ENCODE peak calls at places on chromosomes 12 and 14, in six cellular contexts. P is PC-3, V is ureter, W is testis, I is psoas muscle, O is SJSA1. X is an unnamed sample.

GRCh38 chr14:37172024-37172869 is at the start of gene SLC25A21:
- DNase-seq in O (peak; percentile 84), W (peak; percentile 88), I (peak; percentile 84), P (peak; percentile 87), V (peak; percentile 76), X (peak; percentile 77)

GRCh38 chr14:43938588-43939281 is 568.3 kb downstream of the FSCB start:
- DNase-seq in V (no peak), I (no peak), O (no peak), W (no peak), P (no peak), X (no peak)

GRCh38 chr12:43884683-43885410 is 49.0 kb downstream of the TMEM117 start:
- DNase-seq in V (no peak), P (no peak), O (no peak), I (no peak), W (no peak), X (no peak)

GRCh38 chr12:32285484-32285883 is 113.9 kb upstream of the FGD4 start:
- DNase-seq in I (no peak), V (no peak), W (no peak), O (no peak), P (no peak), X (no peak)

GRCh38 chr12:38904932-38905479 is 385 bp downstream of the CPNE8 start:
- DNase-seq in O (peak; percentile 1), W (peak; percentile 77), I (peak; percentile 91), V (peak; percentile 90), P (peak; percentile 91), X (peak; percentile 64)

GRCh38 chr12:12265571-12266388 is 1.1 kb downstream of the LRP6 start:
- DNase-seq in V (no peak), W (peak; percentile 45), O (peak; percentile 36), P (peak; percentile 44), I (no peak), X (no peak)

GRCh38 chr12:125089083-125089482 is 23.8 kb downstream of the AACS start:
- DNase-seq in V (no peak), W (no peak), P (no peak), I (no peak), O (no peak), X (no peak)

GRCh38 chr12:20366776-20367409 is 1.4 kb upstream of the PDE3A start:
- DNase-seq in W (no peak), V (no peak), P (no peak), I (no peak), O (no peak), X (no peak)

GRCh38 chr12:51925400-51926063 is 18.2 kb downstream of the ACVRL1 start:
- DNase-seq in O (no peak), W (no peak), P (no peak), I (no peak), V (no peak), X (no peak)

GRCh38 chr14:86115972-86116371 is 586.0 kb downstream of the FLRT2 start:
- DNase-seq in V (no peak), P (no peak), W (no peak), O (no peak), I (no peak), X (no peak)

GRCh38 chr14:72792051-72792788 is 101.7 kb downstream of the DPF3 start:
- DNase-seq in I (peak; percentile 81), P (no peak), V (no peak), O (no peak), W (peak; percentile 85), X (no peak)

GRCh38 chr12:40198601-40199000 is 26.2 kb upstream of the LRRK2 start:
- DNase-seq in V (no peak), O (peak; percentile 1), P (peak; percentile 6), I (no peak), W (no peak), X (no peak)

GRCh38 chr12:129873458-129873857 is 30.4 kb downstream of the TMEM132D start:
- DNase-seq in W (no peak), P (no peak), I (no peak), V (no peak), O (no peak), X (no peak)

GRCh38 chr12:22740656-22741350 is 115.8 kb downstream of the ETNK1 start:
- DNase-seq in I (no peak), O (no peak), W (no peak), V (no peak), P (no peak), X (no peak)

GRCh38 chr12:92080390-92081285 is 65.0 kb downstream of the BTG1 start:
- DNase-seq in P (peak; percentile 98), V (no peak), I (no peak), O (peak; percentile 92), W (no peak), X (no peak)

GRCh38 chr12:55060470-55060869 is 40.7 kb downstream of the NEUROD4 start:
- DNase-seq in O (no peak), W (no peak), P (peak; percentile 4), I (no peak), V (no peak), X (no peak)

GRCh38 chr14:56224691-56225681 is 106.8 kb downstream of the PELI2 start:
- DNase-seq in W (no peak), O (no peak), P (no peak), I (no peak), V (no peak), X (peak; percentile 69)

X was measured in stomach.